ENCODE peak calls at places on chromosomes 12 and 14, in nine cellular contexts. O is T-helper 2 cell, R is GM23248, D is ovary, V is tibial artery, G is smooth muscle cell of the brain vasculature, P is NCI-H1105, H is HepG2, I is brain microvascular endothelial cell. N is an unnamed sample.

GRCh38 chr12:5794156-5794555 is 150.9 kb downstream of the ANO2 start:
- DNase-seq in I (no peak), R (no peak), G (no peak), P (no peak), V (no peak), O (no peak), H (no peak), D (no peak), N (no peak)

GRCh38 chr14:58731465-58732330 is 93.9 kb downstream of the DACT1 start:
- DNase-seq in H (no peak), R (peak), G (peak), V (no peak), I (peak), P (no peak), D (no peak), O (no peak), N (no peak)

GRCh38 chr12:11779286-11779685 is 129.8 kb downstream of the ETV6 start:
- DNase-seq in R (peak), H (no peak), I (peak), O (no peak), V (no peak), G (no peak), P (no peak), D (no peak), N (no peak)

GRCh38 chr14:66105819-66106218 is 380.4 kb upstream of the CCDC196 start:
- DNase-seq in V (no peak), D (no peak), I (peak), G (no peak), H (no peak), O (no peak), R (peak), P (no peak), N (no peak)

GRCh38 chr12:47744005-47744651 is 14.6 kb downstream of the RAPGEF3 start:
- DNase-seq in G (no peak), I (no peak), R (no peak), V (no peak), O (peak), H (peak), D (no peak), P (peak), N (peak)

GRCh38 chr12:102763016-102763415 is 154.0 kb downstream of the PAH start:
- DNase-seq in H (no peak), O (no peak), V (no peak), P (no peak), D (no peak), G (no peak), I (no peak), R (no peak), N (no peak)

GRCh38 chr12:50058743-50059312 is 1.4 kb downstream of the ASIC1 start:
- DNase-seq in R (no peak), O (no peak), I (no peak), V (no peak), H (no peak), D (no peak), G (no peak), P (no peak), N (no peak)

GRCh38 chr14:70635971-70636595 is 5.6 kb upstream of the TTC9 start:
- DNase-seq in P (no peak), D (no peak), R (no peak), V (no peak), O (no peak), I (no peak), H (peak), G (no peak), N (peak)

GRCh38 chr12:124904306-124905098 is 9.9 kb downstream of the UBC start:
- DNase-seq in H (peak), P (no peak), D (peak), V (peak), G (no peak), R (peak), O (no peak), I (peak), N (peak)

GRCh38 chr12:80241576-80242273 is 142.4 kb downstream of the OTOGL start:
- DNase-seq in O (no peak), D (no peak), I (peak), V (no peak), H (no peak), R (peak), G (peak), P (no peak), N (no peak)

GRCh38 chr14:31270196-31270772 is 62.7 kb upstream of the HECTD1 start:
- DNase-seq in O (no peak), I (no peak), R (peak), P (no peak), G (no peak), H (peak), V (no peak), D (no peak), N (peak)

GRCh38 chr12:109534456-109534855 is 38.8 kb downstream of the MMAB start:
- DNase-seq in D (no peak), G (no peak), V (no peak), O (no peak), P (no peak), R (no peak), I (no peak), H (no peak), N (no peak)

GRCh38 chr14:77991128-77991772 is 178.9 kb upstream of the NRXN3 start:
- DNase-seq in D (no peak), P (no peak), G (no peak), V (no peak), H (peak), O (no peak), I (no peak), R (no peak), N (no peak)

GRCh38 chr14:103930051-103930604 is 1.9 kb downstream of the TDRD9 start:
- DNase-seq in O (no peak), R (no peak), P (no peak), D (no peak), I (no peak), G (no peak), V (no peak), H (peak), N (no peak)

GRCh38 chr14:58969951-58970751 is 218.3 kb upstream of the DAAM1 start:
- DNase-seq in P (no peak), D (peak), O (no peak), I (peak), R (no peak), V (no peak), H (no peak), G (no peak), N (no peak)

GRCh38 chr14:69346710-69347109 is 51.4 kb downstream of the ERH start:
- DNase-seq in P (no peak), V (no peak), O (no peak), R (peak), I (no peak), D (peak), G (no peak), H (no peak), N (peak)

GRCh38 chr12:52975820-52976573 is 27.1 kb downstream of the KRT18 start:
- DNase-seq in H (peak), R (peak), O (no peak), P (no peak), V (no peak), D (no peak), I (peak), G (no peak), N (peak)

GRCh38 chr14:25868521-25869314 is 729.1 kb downstream of the NOVA1 start:
- DNase-seq in V (no peak), G (no peak), O (no peak), P (no peak), H (no peak), I (no peak), R (no peak), D (no peak), N (no peak)

GRCh38 chr12:80807640-80808288 is 91.1 kb downstream of the MYF5 start:
- DNase-seq in V (no peak), P (no peak), R (peak), I (no peak), D (no peak), O (no peak), H (peak), G (no peak), N (no peak)

GRCh38 chr14:100902295-100902694 is 1.2 kb downstream of the RTL1 start:
- DNase-seq in G (no peak), D (no peak), H (peak), V (peak), I (no peak), R (no peak), P (no peak), O (no peak), N (peak)

GRCh38 chr14:20631821-20632389 is 9.6 kb downstream of the OR6S1 start:
- DNase-seq in R (peak), O (no peak), G (no peak), V (no peak), H (peak), D (peak), I (peak), P (no peak), N (peak)

GRCh38 chr14:75259510-75259855 is 19.1 kb upstream of the FOS start:
- DNase-seq in I (peak), V (no peak), P (peak), D (no peak), R (peak), O (no peak), H (no peak), G (no peak), N (peak)

GRCh38 chr14:95471526-95472304 is 44.7 kb downstream of the SYNE3 start:
- DNase-seq in P (no peak), V (no peak), G (no peak), R (peak), I (no peak), D (peak), O (no peak), H (no peak), N (no peak)

GRCh38 chr12:114668905-114669304 is 15.1 kb downstream of the TBX3 start:
- DNase-seq in H (peak), P (no peak), R (peak), D (no peak), O (no peak), V (no peak), I (no peak), G (no peak), N (peak)